ENCODE peak calls at places on chromosome 9, in nine cellular contexts. S is CD8-positive, alpha-beta memory T cell; F is mucosa of descending colon; V is fibroblast of lung; K is H1; J is neuronal stem cell; O is right cardiac atrium; T is prostate gland; I is aorta. L is an unnamed sample. For H3K4me1 and H3K9me3, the result is how much of the 10 kb centered on the place peaks cover.

GRCh38 chr9:132594412-132594811 is 12.0 kb downstream of the BARHL1 start:
- DNase-seq in S (no peak), F (no peak), V (no peak), K (no peak), J (no peak), O (no peak), T (no peak), I (no peak), L (no peak)

GRCh38 chr9:124042168-124042775 is 30.7 kb downstream of the LHX2 start:
- DNase-seq in S (no peak), F (no peak), V (no peak), K (no peak), J (no peak), O (peak), T (no peak), I (peak), L (peak)

GRCh38 chr9:110601098-110601497 is 21.6 kb upstream of the SVEP1 start:
- DNase-seq in S (no peak), F (no peak), V (no peak), K (no peak), J (no peak), O (no peak), T (no peak), I (no peak), L (no peak)

GRCh38 chr9:17852108-17852507 is 273.2 kb downstream of the SH3GL2 start:
- DNase-seq in S (no peak), F (no peak), V (no peak), K (no peak), J (no peak), O (no peak), T (no peak), I (no peak), L (no peak)

GRCh38 chr9:117334101-117334500 is 80.8 kb downstream of the ASTN2 start:
- DNase-seq in S (no peak), F (no peak), V (no peak), K (no peak), J (no peak), O (no peak), T (no peak), I (no peak), L (no peak)

GRCh38 chr9:133161542-133161950 is 2.2 kb downstream of the GBGT1 start:
- DNase-seq in S (no peak), F (no peak), V (no peak), K (no peak), J (no peak), O (no peak), T (no peak), I (no peak), L (no peak)

GRCh38 chr9:33737811-33738606 is 57.4 kb upstream of the PRSS3 start:
- DNase-seq in S (no peak), F (no peak), V (peak), K (peak), J (peak), O (peak), T (peak), I (no peak), L (no peak)

GRCh38 chr9:127574089-127574921 is 37.8 kb upstream of the STXBP1 start:
- DNase-seq in S (no peak), F (peak), V (no peak), K (no peak), J (no peak), O (peak), T (peak), I (peak), L (no peak)

GRCh38 chr9:116653580-116654355 is 33.3 kb upstream of the TRIM32 start:
- DNase-seq in S (no peak), F (no peak), V (no peak), K (no peak), J (no peak), O (no peak), T (no peak), I (no peak), L (no peak)

GRCh38 chr9:111056554-111056953 is 18.3 kb upstream of the LPAR1 start:
- DNase-seq in S (no peak), F (no peak), V (peak), K (no peak), J (no peak), O (no peak), T (no peak), I (no peak), L (no peak)

GRCh38 chr9:4229252-4229651 is 70.6 kb downstream of the GLIS3 start:
- DNase-seq in S (no peak), F (no peak), V (no peak), K (no peak), J (no peak), O (no peak), T (no peak), I (no peak), L (no peak)

GRCh38 chr9:70883056-70883455 is 238.4 kb downstream of the TRPM3 start:
- DNase-seq in S (no peak), F (no peak), V (no peak), K (no peak), J (no peak), O (no peak), T (no peak), I (no peak), L (no peak)

GRCh38 chr9:134453776-134454175 is 127.5 kb downstream of the RXRA start:
- DNase-seq in S (no peak), F (no peak), V (no peak), K (no peak), J (no peak), O (peak), T (no peak), I (no peak), L (no peak)

GRCh38 chr9:19554518-19554917 is 145.7 kb downstream of the ACER2 start:
- DNase-seq in S (no peak), F (no peak), V (no peak), K (no peak), J (no peak), O (no peak), T (no peak), I (no peak), L (no peak)

GRCh38 chr9:69590241-69590640 is 81.9 kb downstream of the APBA1 start:
- DNase-seq in S (no peak), F (no peak), V (no peak), K (no peak), J (no peak), O (no peak), T (no peak), I (no peak), L (no peak)

DNA sequence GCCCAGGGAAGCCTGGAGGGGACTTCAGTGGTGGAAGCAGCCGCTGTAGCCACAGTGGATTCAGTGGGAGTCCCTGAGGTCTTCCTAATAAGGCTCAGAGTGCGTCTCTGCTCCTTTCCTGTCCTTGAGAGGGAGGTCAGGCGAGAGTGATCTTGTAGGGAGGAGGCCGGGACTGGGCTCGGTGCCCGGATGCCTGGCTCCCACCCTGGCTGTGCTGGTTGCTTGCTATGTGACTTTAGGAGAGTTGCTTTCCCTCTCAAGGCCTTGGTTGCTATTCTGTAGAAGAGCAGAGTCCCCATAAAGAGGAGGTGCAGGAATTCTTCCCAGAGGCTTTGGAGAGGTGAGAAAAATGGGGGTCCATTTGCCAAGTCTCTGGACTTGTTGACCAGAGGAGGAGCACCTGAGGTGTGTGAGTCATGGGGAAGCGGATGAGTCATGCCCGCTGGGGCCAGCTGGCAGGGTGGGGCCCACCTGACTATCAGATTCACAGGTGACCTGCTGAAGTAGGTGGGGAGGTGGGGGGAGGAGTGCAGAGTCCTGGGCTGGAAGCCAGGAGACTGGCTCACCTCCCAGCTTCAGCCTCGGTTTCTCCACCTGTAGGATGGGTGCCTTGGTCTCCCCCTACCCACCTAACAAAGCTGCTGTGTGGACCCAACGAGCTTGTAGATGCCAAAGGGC is 13.8 kb downstream of the GSN start:
- DNase-seq in S (no peak), F (peak), V (peak), K (no peak), J (no peak), O (peak), T (peak), I (peak), L (peak)
- H3K4me1 ChIP-seq in S (under half), F (half or more), V (half or more), K (under half), J (under half), O (half or more), T (under half), I (under half), L (half or more)

GRCh38 chr9:137708590-137709284 is 89.9 kb downstream of the EHMT1 start:
- DNase-seq in S (no peak), F (no peak), V (no peak), K (no peak), J (no peak), O (no peak), T (peak), I (no peak), L (no peak)

GRCh38 chr9:137715321-137715720 is 96.5 kb downstream of the EHMT1 start:
- DNase-seq in S (no peak), F (no peak), V (no peak), K (no peak), J (no peak), O (no peak), T (peak), I (no peak), L (no peak)

GRCh38 chr9:137710751-137711150 is 91.9 kb downstream of the EHMT1 start:
- DNase-seq in S (no peak), F (no peak), V (peak), K (no peak), J (no peak), O (no peak), T (no peak), I (no peak), L (no peak)

GRCh38 chr9:137709411-137710101 is 90.8 kb downstream of the EHMT1 start:
- DNase-seq in S (no peak), F (no peak), V (no peak), K (no peak), J (no peak), O (no peak), T (no peak), I (no peak), L (no peak)

GRCh38 chr9:137711678-137712105 is 92.9 kb downstream of the EHMT1 start:
- DNase-seq in S (no peak), F (no peak), V (no peak), K (no peak), J (no peak), O (no peak), T (no peak), I (no peak), L (peak)
- H3K9me3 ChIP-seq in S (under half), F (under half), V (under half), K (under half), J (under half), O (under half), T (under half), I (under half), L (under half)

DNA sequence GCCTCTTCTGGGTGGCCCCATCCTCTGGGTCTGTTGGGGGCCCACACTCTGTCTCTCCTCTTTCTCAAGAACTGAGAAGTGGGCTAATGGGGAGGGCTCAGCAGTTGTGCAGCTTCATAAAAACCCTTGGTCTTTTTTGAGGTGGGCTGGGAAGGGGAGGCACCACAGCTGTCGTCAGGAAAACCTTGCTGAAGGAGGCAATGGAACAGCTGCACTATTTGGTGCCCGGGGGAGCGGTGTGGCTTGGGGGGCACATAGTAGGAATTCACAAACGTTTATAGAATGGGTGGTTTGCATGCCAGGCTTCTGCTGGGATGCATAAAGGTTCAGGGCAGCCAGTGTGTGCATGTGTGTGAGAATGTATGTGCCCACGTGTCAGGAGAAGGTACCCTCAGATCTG is 3.2 kb upstream of the IER5L start:
- DNase-seq in S (no peak), F (no peak), V (no peak), K (no peak), J (no peak), O (peak), T (no peak), I (no peak), L (no peak)
- H3K4me3 ChIP-seq in S (no peak), F (no peak), V (no peak), K (no peak), J (no peak), O (no peak), T (no peak), I (no peak), L (no peak)

GRCh38 chr9:77839459-77840140 is 191.5 kb upstream of the GNA14 start:
- DNase-seq in S (no peak), F (no peak), V (peak), K (no peak), J (no peak), O (no peak), T (no peak), I (no peak), L (no peak)
- H3K4me1 ChIP-seq in S (under half), F (under half), V (under half), K (under half), J (under half), O (under half), T (under half), I (under half), L (under half)

GRCh38 chr9:138114501-138115245 is 237.1 kb downstream of the CACNA1B start:
- DNase-seq in S (no peak), F (no peak), V (no peak), K (no peak), J (no peak), O (no peak), T (no peak), I (no peak), L (peak)
- H3K9me3 ChIP-seq in S (under half), F (under half), V (under half), K (half or more), J (under half), O (under half), T (under half), I (under half), L (under half)